ENCODE peak calls at places on chromosomes 2 and 18, in seven cellular contexts. One of them, this sample, is unnamed.

GRCh38 chr2:3107567-3107966 is 270.1 kb downstream of the EIPR1 start:
- DNase-seq in endothelial cell: no peak
- DNase-seq in PC-3: no peak
- DNase-seq in HCT116: no peak
- DNase-seq in tibial artery: no peak
- DNase-seq in neural crest cell: no peak
- DNase-seq in AG10803: no peak
- DNase-seq in this sample: no peak

GRCh38 chr18:44682871-44683221 is 2.2 kb downstream of the SETBP1 start:
- DNase-seq in endothelial cell: no peak
- DNase-seq in PC-3: peak
- DNase-seq in HCT116: no peak
- DNase-seq in tibial artery: peak
- DNase-seq in neural crest cell: no peak
- DNase-seq in AG10803: no peak
- DNase-seq in this sample: no peak

GRCh38 chr2:71068218-71069035 is at the start of gene NAGK:
- DNase-seq in endothelial cell: peak
- DNase-seq in PC-3: peak
- DNase-seq in HCT116: peak
- DNase-seq in tibial artery: peak
- DNase-seq in neural crest cell: peak
- DNase-seq in AG10803: peak
- DNase-seq in this sample: peak

GRCh38 chr2:130183500-130184373 is 1.7 kb downstream of the MZT2B start:
- DNase-seq in endothelial cell: no peak
- DNase-seq in PC-3: no peak
- DNase-seq in HCT116: no peak
- DNase-seq in tibial artery: no peak
- DNase-seq in neural crest cell: peak
- DNase-seq in AG10803: peak
- DNase-seq in this sample: no peak

GRCh38 chr2:216372761-216373291 is 543 bp upstream of the MARCHF4 start:
- DNase-seq in endothelial cell: no peak
- DNase-seq in PC-3: peak
- DNase-seq in HCT116: no peak
- DNase-seq in tibial artery: no peak
- DNase-seq in neural crest cell: no peak
- DNase-seq in AG10803: peak
- DNase-seq in this sample: no peak

GRCh38 chr18:65016631-65017371 is 734.0 kb upstream of the CDH7 start:
- DNase-seq in endothelial cell: no peak
- DNase-seq in PC-3: peak
- DNase-seq in HCT116: no peak
- DNase-seq in tibial artery: no peak
- DNase-seq in neural crest cell: no peak
- DNase-seq in AG10803: no peak
- DNase-seq in this sample: no peak

GRCh38 chr2:133674433-133675331 is 106.4 kb upstream of the NCKAP5 start:
- DNase-seq in endothelial cell: peak
- DNase-seq in PC-3: peak
- DNase-seq in HCT116: no peak
- DNase-seq in tibial artery: no peak
- DNase-seq in neural crest cell: peak
- DNase-seq in AG10803: peak
- DNase-seq in this sample: no peak

GRCh38 chr2:203830294-203831055 is 37.1 kb upstream of the CTLA4 start:
- DNase-seq in endothelial cell: no peak
- DNase-seq in PC-3: no peak
- DNase-seq in HCT116: no peak
- DNase-seq in tibial artery: no peak
- DNase-seq in neural crest cell: no peak
- DNase-seq in AG10803: no peak
- DNase-seq in this sample: no peak

GRCh38 chr2:234596696-234597575 is 100.1 kb upstream of the ARL4C start:
- DNase-seq in endothelial cell: no peak
- DNase-seq in PC-3: no peak
- DNase-seq in HCT116: no peak
- DNase-seq in tibial artery: no peak
- DNase-seq in neural crest cell: no peak
- DNase-seq in AG10803: no peak
- DNase-seq in this sample: no peak

GRCh38 chr2:232537079-232537478 is 2.4 kb upstream of the CHRNG start:
- DNase-seq in endothelial cell: peak
- DNase-seq in PC-3: no peak
- DNase-seq in HCT116: no peak
- DNase-seq in tibial artery: no peak
- DNase-seq in neural crest cell: no peak
- DNase-seq in AG10803: no peak
- DNase-seq in this sample: no peak

GRCh38 chr2:19474128-19474527 is 115.7 kb upstream of the OSR1 start:
- DNase-seq in endothelial cell: no peak
- DNase-seq in PC-3: peak
- DNase-seq in HCT116: no peak
- DNase-seq in tibial artery: no peak
- DNase-seq in neural crest cell: no peak
- DNase-seq in AG10803: peak
- DNase-seq in this sample: peak

GRCh38 chr2:113685471-113685870 is 58.4 kb downstream of the RABL2A start:
- DNase-seq in endothelial cell: no peak
- DNase-seq in PC-3: peak
- DNase-seq in HCT116: no peak
- DNase-seq in tibial artery: no peak
- DNase-seq in neural crest cell: no peak
- DNase-seq in AG10803: no peak
- DNase-seq in this sample: no peak

GRCh38 chr2:113818382-113818951 is 62.0 kb upstream of the SLC35F5 start:
- DNase-seq in endothelial cell: peak
- DNase-seq in PC-3: peak
- DNase-seq in HCT116: peak
- DNase-seq in tibial artery: no peak
- DNase-seq in neural crest cell: peak
- DNase-seq in AG10803: peak
- DNase-seq in this sample: no peak

GRCh38 chr18:57004366-57005121 is 142.3 kb upstream of the BOD1L2 start:
- DNase-seq in endothelial cell: no peak
- DNase-seq in PC-3: peak
- DNase-seq in HCT116: no peak
- DNase-seq in tibial artery: no peak
- DNase-seq in neural crest cell: no peak
- DNase-seq in AG10803: peak
- DNase-seq in this sample: peak

GRCh38 chr2:20212871-20213503 is 11.9 kb downstream of the SDC1 start:
- DNase-seq in endothelial cell: no peak
- DNase-seq in PC-3: peak
- DNase-seq in HCT116: no peak
- DNase-seq in tibial artery: no peak
- DNase-seq in neural crest cell: no peak
- DNase-seq in AG10803: no peak
- DNase-seq in this sample: no peak

GRCh38 chr18:69588301-69588700 is 187.6 kb downstream of the DOK6 start:
- DNase-seq in endothelial cell: no peak
- DNase-seq in PC-3: peak
- DNase-seq in HCT116: no peak
- DNase-seq in tibial artery: no peak
- DNase-seq in neural crest cell: no peak
- DNase-seq in AG10803: no peak
- DNase-seq in this sample: no peak

GRCh38 chr2:54572262-54572635 is 116.1 kb downstream of the SPTBN1 start:
- DNase-seq in endothelial cell: no peak
- DNase-seq in PC-3: peak
- DNase-seq in HCT116: no peak
- DNase-seq in tibial artery: no peak
- DNase-seq in neural crest cell: no peak
- DNase-seq in AG10803: peak
- DNase-seq in this sample: peak

GRCh38 chr18:59052965-59053960 is 86.4 kb upstream of the SEC11C start:
- DNase-seq in endothelial cell: no peak
- DNase-seq in PC-3: peak
- DNase-seq in HCT116: no peak
- DNase-seq in tibial artery: no peak
- DNase-seq in neural crest cell: no peak
- DNase-seq in AG10803: peak
- DNase-seq in this sample: no peak

GRCh38 chr18:48803518-48803917 is 147.2 kb downstream of the SMAD7 start:
- DNase-seq in endothelial cell: no peak
- DNase-seq in PC-3: no peak
- DNase-seq in HCT116: no peak
- DNase-seq in tibial artery: peak
- DNase-seq in neural crest cell: no peak
- DNase-seq in AG10803: no peak
- DNase-seq in this sample: no peak

DNA sequence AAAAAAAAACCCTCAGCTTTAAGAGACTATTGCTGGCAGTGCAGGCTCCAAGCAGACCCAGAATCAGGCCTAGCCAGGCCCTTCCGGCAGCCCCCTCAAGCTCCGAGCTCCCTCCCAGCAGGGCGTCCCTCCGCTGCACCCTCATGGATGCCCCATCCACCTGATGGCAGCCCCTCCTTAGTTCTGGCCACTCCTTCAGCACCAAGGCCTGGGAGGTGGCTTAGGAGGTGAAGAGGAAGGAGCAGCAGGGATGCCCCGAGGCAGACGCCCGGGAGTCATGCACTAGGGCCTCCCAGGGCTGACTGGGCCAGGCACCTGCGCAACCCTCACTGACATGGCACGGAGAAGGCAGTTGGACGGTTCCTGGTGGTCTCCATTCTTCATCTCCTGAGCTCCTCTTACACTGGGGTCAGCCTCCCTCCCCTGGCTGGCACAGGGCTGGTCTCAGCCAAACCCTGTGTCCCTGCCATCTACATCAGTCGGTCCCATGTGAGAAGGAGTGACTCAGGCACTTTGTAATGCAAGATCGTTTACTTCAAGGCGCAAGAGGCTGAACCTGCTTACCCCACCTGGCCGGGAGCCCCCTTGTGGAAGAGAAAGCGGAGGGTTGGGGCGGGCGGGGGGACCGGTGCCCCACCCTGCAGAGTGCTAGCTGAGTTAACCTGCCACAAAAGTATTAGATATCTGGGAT is 53.5 kb upstream of the ID2 start:
- DNase-seq in endothelial cell: no peak
- DNase-seq in PC-3: peak
- DNase-seq in HCT116: peak
- DNase-seq in tibial artery: no peak
- DNase-seq in neural crest cell: no peak
- DNase-seq in AG10803: no peak
- DNase-seq in this sample: no peak
- TF ChIP-seq CTCF in endothelial cell: no peak
- TF ChIP-seq CTCF in PC-3: peak
- TF ChIP-seq CTCF in HCT116: peak
- TF ChIP-seq CTCF in tibial artery: no peak
- TF ChIP-seq CTCF in neural crest cell: no peak
- TF ChIP-seq CTCF in AG10803: no peak
- TF ChIP-seq CTCF in this sample: no peak

DNA sequence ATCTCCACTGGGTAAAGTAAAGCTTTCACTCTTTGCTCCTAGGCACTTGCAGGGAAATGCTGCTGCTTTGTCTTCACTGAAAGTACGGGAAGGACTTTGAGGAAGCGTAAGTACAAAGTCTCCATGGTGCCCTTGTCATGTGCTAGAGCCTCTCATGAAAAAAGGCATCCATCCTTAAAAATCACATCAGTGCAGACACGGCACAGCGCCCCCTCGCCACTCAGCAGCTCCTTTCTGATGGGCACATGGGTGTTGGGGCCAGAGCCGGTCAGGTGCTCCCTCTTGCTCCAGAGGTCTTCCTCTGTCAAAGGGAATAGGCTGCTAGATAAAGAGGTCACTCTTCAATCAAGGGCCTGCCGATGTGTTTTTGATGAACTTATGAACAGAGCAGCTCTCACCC is 109.1 kb upstream of the STPG4 start:
- DNase-seq in endothelial cell: no peak
- DNase-seq in PC-3: no peak
- DNase-seq in HCT116: no peak
- DNase-seq in tibial artery: no peak
- DNase-seq in neural crest cell: no peak
- DNase-seq in AG10803: no peak
- DNase-seq in this sample: no peak
- TF ChIP-seq CTCF in endothelial cell: no peak
- TF ChIP-seq CTCF in PC-3: no peak
- TF ChIP-seq CTCF in HCT116: peak
- TF ChIP-seq CTCF in tibial artery: no peak
- TF ChIP-seq CTCF in neural crest cell: no peak
- TF ChIP-seq CTCF in AG10803: no peak
- TF ChIP-seq CTCF in this sample: no peak

GRCh38 chr2:202033317-202034248 is at the start of gene FZD7:
- DNase-seq in endothelial cell: peak
- DNase-seq in PC-3: peak
- DNase-seq in HCT116: peak
- DNase-seq in tibial artery: peak
- DNase-seq in neural crest cell: peak
- DNase-seq in AG10803: peak
- DNase-seq in this sample: peak
- TF ChIP-seq CTCF in endothelial cell: no peak
- TF ChIP-seq CTCF in PC-3: peak
- TF ChIP-seq CTCF in HCT116: peak
- TF ChIP-seq CTCF in tibial artery: no peak
- TF ChIP-seq CTCF in neural crest cell: peak
- TF ChIP-seq CTCF in AG10803: peak
- TF ChIP-seq CTCF in this sample: peak

DNA sequence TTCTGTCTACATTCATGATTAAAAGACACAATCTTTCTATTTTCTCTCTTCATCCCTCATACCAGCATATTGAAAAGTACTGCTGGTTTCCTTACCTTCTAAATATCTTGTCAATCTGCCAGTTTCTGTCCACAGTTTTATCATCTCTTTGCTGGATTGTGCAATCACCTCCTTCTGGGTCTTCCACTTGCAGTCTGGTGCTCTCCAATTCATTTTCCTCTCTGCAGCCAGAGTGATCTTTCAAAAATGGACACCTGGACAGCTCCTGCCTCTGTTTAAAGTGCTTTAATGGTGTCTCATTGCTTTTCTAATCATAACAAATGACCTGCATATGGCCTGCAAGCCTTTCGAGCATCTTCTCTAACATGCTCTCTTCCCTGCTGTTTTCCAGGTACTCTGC is 94.0 kb downstream of the C1QL2 start:
- DNase-seq in endothelial cell: no peak
- DNase-seq in PC-3: no peak
- DNase-seq in HCT116: no peak
- DNase-seq in tibial artery: no peak
- DNase-seq in neural crest cell: no peak
- DNase-seq in AG10803: no peak
- DNase-seq in this sample: no peak
- TF ChIP-seq CTCF in endothelial cell: no peak
- TF ChIP-seq CTCF in PC-3: no peak
- TF ChIP-seq CTCF in HCT116: no peak
- TF ChIP-seq CTCF in tibial artery: no peak
- TF ChIP-seq CTCF in neural crest cell: no peak
- TF ChIP-seq CTCF in AG10803: no peak
- TF ChIP-seq CTCF in this sample: no peak

DNA sequence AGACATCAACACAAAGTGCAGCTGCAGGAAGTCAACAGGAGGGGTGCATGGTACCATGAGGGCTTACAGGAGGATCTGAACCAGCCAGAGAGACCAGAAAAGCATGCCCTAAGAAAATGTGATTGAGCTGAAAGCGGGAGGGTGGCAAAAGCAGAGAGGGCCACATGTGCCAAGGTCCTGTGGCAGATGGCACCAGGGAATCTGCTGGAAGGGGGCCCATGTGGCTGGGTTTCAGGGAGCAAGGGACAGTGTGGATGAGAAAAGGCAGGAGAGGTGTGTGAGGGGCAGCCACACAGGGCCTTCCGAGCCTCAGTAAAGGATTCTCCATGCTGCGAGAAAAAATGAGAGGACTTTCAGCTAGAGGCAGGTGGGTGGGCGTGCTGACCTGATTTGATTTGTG is 61.5 kb upstream of the RNF152 start:
- DNase-seq in endothelial cell: no peak
- DNase-seq in PC-3: no peak
- DNase-seq in HCT116: no peak
- DNase-seq in tibial artery: no peak
- DNase-seq in neural crest cell: no peak
- DNase-seq in AG10803: no peak
- DNase-seq in this sample: no peak
- TF ChIP-seq CTCF in endothelial cell: no peak
- TF ChIP-seq CTCF in PC-3: no peak
- TF ChIP-seq CTCF in HCT116: no peak
- TF ChIP-seq CTCF in tibial artery: no peak
- TF ChIP-seq CTCF in neural crest cell: no peak
- TF ChIP-seq CTCF in AG10803: no peak
- TF ChIP-seq CTCF in this sample: no peak